ENCODE peak calls at places on chromosome 18, in four cellular contexts. L is HCT116, A is HepG2, K is K562. Y is an unnamed sample.

GRCh38 chr18:32888311-32888710 is 115.5 kb upstream of the KLHL14 start:
- DNase-seq in K (no peak), L (no peak), A (no peak), Y (no peak)

GRCh38 chr18:63844254-63844653 is 43.3 kb upstream of the SERPINB2 start:
- DNase-seq in L (peak), K (no peak), A (no peak), Y (no peak)

GRCh38 chr18:10785798-10786197 is 260.0 kb downstream of the NAPG start:
- DNase-seq in L (no peak), A (no peak), K (no peak), Y (no peak)

GRCh38 chr18:6414723-6415362 is at the start of gene L3MBTL4:
- DNase-seq in L (no peak), A (no peak), K (no peak), Y (no peak)

GRCh38 chr18:61893304-61893970 is 630 bp upstream of the RNF152 start:
- DNase-seq in L (no peak), A (no peak), K (peak), Y (no peak)

GRCh38 chr18:47635416-47635815 is 295.0 kb downstream of the SMAD2 start:
- DNase-seq in A (no peak), L (no peak), K (no peak), Y (no peak)

GRCh38 chr18:63264871-63265270 is 54.7 kb downstream of the BCL2 start:
- DNase-seq in K (no peak), A (no peak), L (no peak), Y (no peak)

GRCh38 chr18:5546660-5547059 is 2.9 kb upstream of the EPB41L3 start:
- DNase-seq in K (no peak), A (no peak), L (no peak), Y (no peak)

GRCh38 chr18:62341423-62341920 is 16.4 kb downstream of the TNFRSF11A start:
- DNase-seq in K (no peak), A (no peak), L (no peak), Y (no peak)

GRCh38 chr18:6055711-6056110 is 160.4 kb upstream of the TMEM200C start:
- DNase-seq in K (no peak), A (no peak), L (no peak), Y (peak)

GRCh38 chr18:35732652-35733051 is 151.1 kb downstream of the GALNT1 start:
- DNase-seq in K (no peak), L (no peak), A (no peak), Y (no peak)

GRCh38 chr18:68713131-68713530 is 1.8 kb downstream of the TMX3 start:
- DNase-seq in L (no peak), K (no peak), A (no peak), Y (no peak)
- TF ChIP-seq TCF7L2 in L (no peak), K (no peak), A (no peak), Y (no peak)

DNA sequence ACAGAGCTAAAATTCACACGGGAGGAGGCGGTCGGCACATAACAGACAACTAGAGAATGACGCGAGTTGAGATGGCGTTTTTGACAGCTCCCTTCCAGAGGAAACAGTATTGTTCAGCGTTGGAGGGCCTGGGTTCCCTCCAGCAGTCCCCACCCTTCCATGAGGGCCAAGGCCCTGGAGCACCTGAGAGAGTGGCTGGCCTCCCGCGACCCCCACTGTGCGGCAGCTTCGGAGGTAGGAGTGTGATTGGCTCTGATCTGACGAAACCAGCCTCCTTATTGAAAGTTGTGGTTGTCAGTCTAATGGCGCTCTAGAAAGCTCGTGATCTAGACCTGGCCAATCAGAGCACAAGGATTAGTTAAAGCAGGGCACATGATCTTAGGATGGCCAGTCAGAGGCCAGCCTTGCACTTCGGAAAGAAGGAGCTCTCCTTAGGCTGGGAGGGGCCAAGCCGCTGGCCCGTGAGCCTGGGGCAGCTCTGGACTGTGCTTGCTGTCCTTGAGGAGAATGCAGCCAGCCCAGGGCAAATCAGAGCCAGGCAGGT is 104.5 kb upstream of the CELF4 start:
- DNase-seq in L (no peak), K (peak), A (no peak), Y (no peak)
- TF ChIP-seq TCF7L2 in L (no peak), K (no peak), A (no peak), Y (no peak)

GRCh38 chr18:48957616-48958015 is 6.9 kb upstream of the SMAD7 start:
- DNase-seq in L (no peak), A (no peak), K (no peak), Y (no peak)

GRCh38 chr18:48957136-48957535 is 6.4 kb upstream of the SMAD7 start:
- DNase-seq in L (no peak), K (no peak), A (no peak), Y (no peak)

GRCh38 chr18:48954837-48955527 is 4.2 kb upstream of the SMAD7 start:
- DNase-seq in K (no peak), L (no peak), A (no peak), Y (no peak)

GRCh38 chr18:48956378-48956777 is 5.6 kb upstream of the SMAD7 start:
- DNase-seq in L (no peak), A (no peak), K (no peak), Y (no peak)

DNA sequence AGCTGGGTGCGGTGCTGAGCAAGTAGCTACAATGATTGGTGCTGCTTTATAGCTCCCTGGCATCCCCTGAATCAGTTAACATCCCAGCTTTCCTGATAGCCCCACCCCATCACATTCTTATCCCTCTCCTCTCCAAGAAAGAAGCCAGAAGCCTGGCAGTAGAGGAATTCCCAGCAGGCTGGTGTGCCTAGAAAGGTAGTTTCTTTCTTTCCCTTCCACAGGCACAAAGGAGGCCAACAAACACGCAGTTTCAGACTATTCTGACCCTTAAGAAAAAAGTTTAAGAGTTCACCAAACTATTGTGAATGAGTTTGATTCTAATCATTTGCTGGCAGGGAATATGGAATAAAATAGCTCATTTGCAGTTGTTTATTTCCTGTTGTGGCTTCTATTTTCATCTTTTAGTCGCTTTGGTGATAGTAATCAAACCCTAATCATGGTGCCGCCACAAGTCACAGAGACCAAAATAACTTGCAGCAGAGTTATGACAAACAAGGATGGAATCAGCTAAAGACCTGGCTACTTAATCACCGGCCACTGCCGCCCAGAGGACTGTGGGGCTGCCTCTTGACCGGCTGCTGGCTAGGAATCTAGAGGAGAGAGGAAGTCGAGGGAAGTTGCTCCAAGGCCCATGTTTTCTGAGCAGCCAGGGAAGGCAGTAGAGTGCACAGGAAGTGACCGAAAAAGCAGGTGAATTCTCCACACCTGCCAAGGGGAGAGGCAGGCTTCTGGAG is 4.9 kb upstream of the SMAD7 start:
- DNase-seq in A (no peak), K (no peak), L (no peak), Y (no peak)
- TF ChIP-seq TCF7L2 in A (no peak), K (no peak), L (no peak), Y (no peak)

GRCh38 chr18:51433881-51434280 is 236.4 kb upstream of the MEX3C start:
- DNase-seq in A (no peak), L (no peak), K (no peak), Y (no peak)

GRCh38 chr18:51433296-51433695 is 235.8 kb upstream of the MEX3C start:
- DNase-seq in K (no peak), L (no peak), A (no peak), Y (no peak)

GRCh38 chr18:51438797-51439350 is 241.4 kb upstream of the MEX3C start:
- DNase-seq in K (no peak), L (no peak), A (no peak), Y (no peak)

GRCh38 chr18:51437280-51438271 is 240.1 kb upstream of the MEX3C start:
- DNase-seq in L (no peak), A (no peak), K (no peak), Y (no peak)
- TF ChIP-seq TCF7L2 in L (no peak), A (no peak), K (no peak), Y (no peak)

GRCh38 chr18:74532511-74533025 is 1.7 kb upstream of the CNDP1 start:
- DNase-seq in A (no peak), K (no peak), L (no peak), Y (no peak)

GRCh38 chr18:74533666-74534065 is 634 bp upstream of the CNDP1 start:
- DNase-seq in K (no peak), A (no peak), L (no peak), Y (no peak)

GRCh38 chr18:74531043-74531442 is 3.3 kb upstream of the CNDP1 start:
- DNase-seq in L (no peak), A (no peak), K (no peak), Y (no peak)

GRCh38 chr18:74534150-74534969 is at the start of gene CNDP1:
- DNase-seq in K (no peak), A (no peak), L (no peak), Y (no peak)

DNA sequence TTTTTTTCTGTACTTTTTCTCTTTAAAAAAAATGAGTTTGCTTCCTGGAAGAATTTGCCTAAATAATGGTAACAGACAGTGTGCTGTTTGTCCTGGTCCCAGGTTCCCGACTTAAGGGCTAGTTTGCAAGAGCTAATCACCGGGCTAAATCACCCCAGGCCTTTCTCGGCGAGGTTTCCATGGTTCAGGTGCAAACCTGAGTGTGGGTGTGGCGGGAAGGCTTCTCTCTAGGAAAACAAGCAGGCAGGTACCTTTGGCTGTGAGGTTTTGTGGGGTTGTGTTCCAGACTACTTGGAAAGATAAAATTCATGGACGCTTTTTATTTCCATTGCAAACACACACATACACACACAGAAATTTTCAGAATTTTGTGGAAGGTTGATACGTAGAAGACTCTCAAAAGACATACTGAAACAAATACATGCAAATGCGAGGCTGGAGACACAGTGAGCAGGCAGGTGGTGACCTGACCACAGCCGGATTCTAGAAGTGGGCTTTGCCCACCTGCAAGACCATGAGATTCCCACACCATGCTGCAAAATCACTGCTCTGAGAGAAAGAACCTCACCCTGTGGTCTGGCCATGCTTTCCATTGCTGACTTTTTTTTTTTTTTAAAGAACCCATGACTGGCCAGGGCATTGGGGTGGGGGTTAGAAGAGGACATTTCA is 815 bp downstream of the CNDP1 start:
- DNase-seq in A (no peak), L (no peak), K (no peak), Y (no peak)
- TF ChIP-seq TCF7L2 in A (no peak), L (no peak), K (no peak), Y (no peak)

Y was measured in Panc1.